ENCODE peak calls at places on chromosome 11, in six cellular contexts. M is NCI-H1092; L is AG10803; C is NCI-H345; U is stimulated activated CD4-positive, alpha-beta T cell treated with anti-CD3 and anti-CD28 coated beads, Interleukin-2, amount 100 ng/mL, for 48 hours; Q is kidney glomerular epithelial cell. D is an unnamed sample.

GRCh38 chr11:67384851-67385366 is 6.9 kb upstream of the RAD9A start:
- DNase-seq in M (no peak), L (peak), C (no peak), U (no peak), Q (peak), D (no peak)

GRCh38 chr11:74492974-74493815 is at the start of gene LIPT2:
- DNase-seq in M (peak), L (peak), C (peak), U (peak), Q (peak), D (peak)

GRCh38 chr11:67119577-67120391 is 721 bp downstream of the KDM2A start:
- DNase-seq in M (no peak), L (no peak), C (peak), U (no peak), Q (no peak), D (peak)

GRCh38 chr11:7197469-7197868 is 54.2 kb upstream of the SYT9 start:
- DNase-seq in M (no peak), L (no peak), C (no peak), U (no peak), Q (no peak), D (no peak)

GRCh38 chr11:36195496-36196346 is 93.5 kb downstream of the COMMD9 start:
- DNase-seq in M (no peak), L (peak), C (peak), U (no peak), Q (no peak), D (no peak)

GRCh38 chr11:118886681-118887111 is 3.0 kb downstream of the CXCR5 start:
- DNase-seq in M (no peak), L (no peak), C (no peak), U (no peak), Q (no peak), D (peak)

GRCh38 chr11:553949-554398 is 6.6 kb downstream of the LMNTD2 start:
- DNase-seq in M (no peak), L (no peak), C (no peak), U (no peak), Q (no peak), D (no peak)

GRCh38 chr11:1271002-1271401 is 38.4 kb downstream of the TOLLIP start:
- DNase-seq in M (no peak), L (no peak), C (no peak), U (no peak), Q (no peak), D (no peak)

GRCh38 chr11:4748435-4748834 is 21.3 kb downstream of the OR51F1 start:
- DNase-seq in M (no peak), L (no peak), C (no peak), U (no peak), Q (no peak), D (no peak)

GRCh38 chr11:3190600-3190999 is 25.5 kb upstream of the OSBPL5 start:
- DNase-seq in M (no peak), L (no peak), C (no peak), U (no peak), Q (no peak), D (no peak)

GRCh38 chr11:69380451-69380901 is 86.5 kb downstream of the MYEOV start:
- DNase-seq in M (no peak), L (no peak), C (no peak), U (no peak), Q (no peak), D (no peak)

GRCh38 chr11:120748485-120748814 is 236.9 kb downstream of the GRIK4 start:
- DNase-seq in M (peak), L (no peak), C (peak), U (no peak), Q (no peak), D (no peak)

GRCh38 chr11:20363500-20364411 is at the start of gene HTATIP2:
- DNase-seq in M (peak), L (no peak), C (peak), U (peak), Q (peak), D (peak)

GRCh38 chr11:1718326-1718725 is 21.3 kb downstream of the KRTAP5-6 start:
- DNase-seq in M (no peak), L (no peak), C (no peak), U (no peak), Q (no peak), D (no peak)

GRCh38 chr11:27011560-27012253 is 17.8 kb downstream of the FIBIN start:
- DNase-seq in M (no peak), L (no peak), C (no peak), U (no peak), Q (no peak), D (no peak)

GRCh38 chr11:11148104-11148509 is 204.9 kb downstream of the CSNK2A3 start:
- DNase-seq in M (no peak), L (peak), C (no peak), U (no peak), Q (peak), D (no peak)

GRCh38 chr11:47314992-47315391 is 37.5 kb downstream of the MYBPC3 start:
- DNase-seq in M (no peak), L (peak), C (no peak), U (no peak), Q (no peak), D (no peak)

GRCh38 chr11:65036931-65037330 is 4.1 kb upstream of the SAC3D1 start:
- DNase-seq in M (peak), L (no peak), C (no peak), U (no peak), Q (no peak), D (no peak)

GRCh38 chr11:34874202-34874601 is 42.0 kb downstream of the APIP start:
- DNase-seq in M (no peak), L (no peak), C (no peak), U (no peak), Q (no peak), D (no peak)

GRCh38 chr11:2431395-2431794 is 12.9 kb downstream of the TRPM5 start:
- DNase-seq in M (no peak), L (no peak), C (no peak), U (no peak), Q (no peak), D (no peak)

GRCh38 chr11:66979336-66979980 is 4.4 kb downstream of the C11orf86 start:
- DNase-seq in M (no peak), L (peak), C (no peak), U (no peak), Q (no peak), D (no peak)

GRCh38 chr11:123157995-123158394 is 37.1 kb downstream of the CLMP start:
- DNase-seq in M (no peak), L (no peak), C (no peak), U (no peak), Q (no peak), D (no peak)